ENCODE peak calls at places on chromosome 1, in six cellular contexts. One of them, this sample, is unnamed.

GRCh38 chr1:208975456-208975855 is 608.1 kb upstream of the CAMK1G start:
- DNase-seq in spleen: no peak
- DNase-seq in PC-3: no peak
- DNase-seq in cardiac muscle cell: no peak
- DNase-seq in uterus: no peak
- DNase-seq in A549: no peak
- DNase-seq in this sample: no peak

GRCh38 chr1:155175927-155176371 is 2.3 kb downstream of the TRIM46 start:
- DNase-seq in A549: peak; percentile 52
- DNase-seq in PC-3: peak; percentile 27
- DNase-seq in uterus: peak; percentile 25
- DNase-seq in cardiac muscle cell: no peak
- DNase-seq in spleen: peak; percentile 75
- DNase-seq in this sample: no peak

GRCh38 chr1:9410737-9411297 is 118.1 kb downstream of the SPSB1 start:
- DNase-seq in spleen: no peak
- DNase-seq in cardiac muscle cell: peak; percentile 86
- DNase-seq in PC-3: no peak
- DNase-seq in uterus: no peak
- DNase-seq in A549: peak; percentile 48
- DNase-seq in this sample: no peak

GRCh38 chr1:6006882-6007281 is 14.7 kb upstream of the NPHP4 start:
- DNase-seq in cardiac muscle cell: no peak
- DNase-seq in spleen: peak; percentile 70
- DNase-seq in PC-3: no peak
- DNase-seq in uterus: no peak
- DNase-seq in A549: no peak
- DNase-seq in this sample: no peak

GRCh38 chr1:103142466-103142865 is 34.1 kb upstream of the COL11A1 start:
- DNase-seq in uterus: no peak
- DNase-seq in PC-3: no peak
- DNase-seq in spleen: no peak
- DNase-seq in cardiac muscle cell: no peak
- DNase-seq in A549: no peak
- DNase-seq in this sample: no peak

GRCh38 chr1:182962554-182963115 is 9.7 kb upstream of the SHCBP1L start:
- DNase-seq in cardiac muscle cell: peak; percentile 92
- DNase-seq in A549: peak; percentile 87
- DNase-seq in uterus: peak; percentile 74
- DNase-seq in PC-3: peak; percentile 80
- DNase-seq in spleen: peak; percentile 84
- DNase-seq in this sample: peak; percentile 87

GRCh38 chr1:32031578-32032286 is 18.1 kb downstream of the KHDRBS1 start:
- DNase-seq in uterus: no peak
- DNase-seq in spleen: no peak
- DNase-seq in PC-3: peak; percentile 75
- DNase-seq in cardiac muscle cell: peak; percentile 27
- DNase-seq in A549: no peak
- DNase-seq in this sample: no peak

GRCh38 chr1:147651466-147651865 is 18.9 kb downstream of the ACP6 start:
- DNase-seq in A549: no peak
- DNase-seq in cardiac muscle cell: no peak
- DNase-seq in PC-3: no peak
- DNase-seq in spleen: no peak
- DNase-seq in uterus: no peak
- DNase-seq in this sample: no peak

GRCh38 chr1:207336559-207337467 is 15.3 kb downstream of the CD55 start:
- DNase-seq in cardiac muscle cell: no peak
- DNase-seq in PC-3: peak; percentile 97
- DNase-seq in A549: peak; percentile 77
- DNase-seq in uterus: no peak
- DNase-seq in spleen: no peak
- DNase-seq in this sample: no peak

GRCh38 chr1:231170875-231171274 is 9.0 kb downstream of the TRIM67 start:
- DNase-seq in uterus: no peak
- DNase-seq in A549: peak; percentile 33
- DNase-seq in cardiac muscle cell: no peak
- DNase-seq in PC-3: no peak
- DNase-seq in spleen: no peak
- DNase-seq in this sample: no peak

GRCh38 chr1:184771190-184771691 is 16.6 kb upstream of the EDEM3 start:
- DNase-seq in uterus: no peak
- DNase-seq in spleen: no peak
- DNase-seq in PC-3: no peak
- DNase-seq in cardiac muscle cell: no peak
- DNase-seq in A549: no peak
- DNase-seq in this sample: no peak

GRCh38 chr1:15153842-15154479 is 414 bp downstream of the TMEM51 start:
- DNase-seq in uterus: peak; percentile 70
- DNase-seq in spleen: peak; percentile 81
- DNase-seq in PC-3: peak; percentile 69
- DNase-seq in A549: peak; percentile 65
- DNase-seq in cardiac muscle cell: peak; percentile 66
- DNase-seq in this sample: no peak

GRCh38 chr1:161972828-161973227 is 50.8 kb downstream of the OLFML2B start:
- DNase-seq in PC-3: no peak
- DNase-seq in spleen: no peak
- DNase-seq in A549: no peak
- DNase-seq in cardiac muscle cell: no peak
- DNase-seq in uterus: no peak
- DNase-seq in this sample: no peak

GRCh38 chr1:176843352-176844297 is 320.9 kb downstream of the ASTN1 start:
- DNase-seq in cardiac muscle cell: peak; percentile 61
- DNase-seq in uterus: peak; percentile 52
- DNase-seq in spleen: no peak
- DNase-seq in PC-3: peak; percentile 29
- DNase-seq in A549: peak; percentile 43
- DNase-seq in this sample: no peak

GRCh38 chr1:78687914-78688313 is 38.3 kb downstream of the IFI44 start:
- DNase-seq in cardiac muscle cell: no peak
- DNase-seq in uterus: no peak
- DNase-seq in A549: no peak
- DNase-seq in PC-3: peak; percentile 59
- DNase-seq in spleen: no peak
- DNase-seq in this sample: no peak

GRCh38 chr1:89873757-89874156 is 52.9 kb downstream of the LRRC8D start:
- DNase-seq in spleen: no peak
- DNase-seq in cardiac muscle cell: peak; percentile 91
- DNase-seq in A549: peak; percentile 38
- DNase-seq in PC-3: no peak
- DNase-seq in uterus: no peak
- DNase-seq in this sample: no peak

GRCh38 chr1:47223921-47224675 is 7.9 kb downstream of the TAL1 start:
- DNase-seq in A549: no peak
- DNase-seq in PC-3: no peak
- DNase-seq in cardiac muscle cell: no peak
- DNase-seq in uterus: no peak
- DNase-seq in spleen: no peak
- DNase-seq in this sample: no peak

GRCh38 chr1:206660136-206660535 is 24.6 kb upstream of the MAPKAPK2 start:
- DNase-seq in cardiac muscle cell: no peak
- DNase-seq in A549: no peak
- DNase-seq in PC-3: no peak
- DNase-seq in uterus: no peak
- DNase-seq in spleen: no peak
- DNase-seq in this sample: no peak

GRCh38 chr1:160579216-160579701 is at the start of gene CD84:
- DNase-seq in PC-3: no peak
- DNase-seq in A549: no peak
- DNase-seq in uterus: no peak
- DNase-seq in spleen: no peak
- DNase-seq in cardiac muscle cell: no peak
- DNase-seq in this sample: no peak

GRCh38 chr1:158203693-158204457 is 23.2 kb downstream of the CD1D start:
- DNase-seq in PC-3: peak; percentile 80
- DNase-seq in spleen: no peak
- DNase-seq in uterus: no peak
- DNase-seq in A549: peak; percentile 68
- DNase-seq in cardiac muscle cell: peak; percentile 77
- DNase-seq in this sample: no peak

GRCh38 chr1:8147922-8148321 is 121.8 kb upstream of the ERRFI1 start:
- DNase-seq in A549: no peak
- DNase-seq in spleen: no peak
- DNase-seq in PC-3: no peak
- DNase-seq in cardiac muscle cell: no peak
- DNase-seq in uterus: no peak
- DNase-seq in this sample: no peak

GRCh38 chr1:54028306-54029251 is 10.6 kb upstream of the LDLRAD1 start:
- DNase-seq in A549: no peak
- DNase-seq in PC-3: no peak
- DNase-seq in uterus: no peak
- DNase-seq in cardiac muscle cell: peak; percentile 12
- DNase-seq in spleen: no peak
- DNase-seq in this sample: no peak

GRCh38 chr1:198672124-198672523 is 33.3 kb downstream of the PTPRC start:
- DNase-seq in cardiac muscle cell: peak; percentile 25
- DNase-seq in uterus: no peak
- DNase-seq in spleen: no peak
- DNase-seq in A549: peak; percentile 15
- DNase-seq in PC-3: peak; percentile 78
- DNase-seq in this sample: no peak
- H3K4me3 ChIP-seq in cardiac muscle cell: no peak overlapping the region
- H3K4me3 ChIP-seq in uterus: no peak overlapping the region
- H3K4me3 ChIP-seq in spleen: no peak overlapping the region
- H3K4me3 ChIP-seq in A549: no peak overlapping the region
- H3K4me3 ChIP-seq in PC-3: no peak overlapping the region
- H3K4me3 ChIP-seq in this sample: no peak overlapping the region

DNA sequence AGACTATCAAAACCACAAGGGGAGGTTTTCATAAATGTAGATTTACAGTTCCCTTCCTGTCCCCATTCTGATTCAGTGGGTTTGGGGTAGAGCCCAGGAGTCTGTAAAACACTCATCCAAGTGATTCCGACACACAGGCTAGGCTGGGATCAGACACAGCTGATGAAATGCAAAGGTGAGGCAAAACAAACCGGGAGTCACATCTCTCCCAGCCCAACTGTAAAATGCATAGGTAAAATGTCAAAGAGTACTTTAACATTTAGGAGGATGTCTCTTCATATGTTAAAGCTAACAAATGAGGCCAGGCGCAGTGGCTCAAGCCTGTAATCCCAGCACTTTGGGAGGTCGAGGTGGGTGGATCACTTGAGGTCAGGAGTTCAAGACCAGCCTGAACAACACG is 45.0 kb downstream of the ZNF281 start:
- DNase-seq in PC-3: peak; percentile 83
- DNase-seq in uterus: no peak
- DNase-seq in spleen: no peak
- DNase-seq in cardiac muscle cell: no peak
- DNase-seq in A549: no peak
- DNase-seq in this sample: no peak
- H3K4me1 ChIP-seq in PC-3: peaks cover 52% of the 10 kb centered on the region
- H3K4me1 ChIP-seq in uterus: no peaks in the 10 kb centered on the region
- H3K4me1 ChIP-seq in spleen: peaks cover 10% of the 10 kb centered on the region
- H3K4me1 ChIP-seq in cardiac muscle cell: peaks cover 10% of the 10 kb centered on the region
- H3K4me1 ChIP-seq in A549: peaks cover 83% of the 10 kb centered on the region
- H3K4me1 ChIP-seq in this sample: no peaks in the 10 kb centered on the region

GRCh38 chr1:186682721-186683120 is 2.5 kb upstream of the PTGS2 start:
- DNase-seq in cardiac muscle cell: peak; percentile 70
- DNase-seq in uterus: no peak
- DNase-seq in spleen: no peak
- DNase-seq in A549: peak; percentile 25
- DNase-seq in PC-3: peak; percentile 30
- DNase-seq in this sample: no peak
- H3K4me3 ChIP-seq in cardiac muscle cell: no peak overlapping the region
- H3K4me3 ChIP-seq in uterus: no peak overlapping the region
- H3K4me3 ChIP-seq in spleen: no peak overlapping the region
- H3K4me3 ChIP-seq in A549: peak overlapping the region; percentile 72
- H3K4me3 ChIP-seq in PC-3: no peak overlapping the region
- H3K4me3 ChIP-seq in this sample: no peak overlapping the region

GRCh38 chr1:40822890-40823289 is 39.3 kb downstream of the CITED4 start:
- DNase-seq in cardiac muscle cell: no peak
- DNase-seq in uterus: no peak
- DNase-seq in spleen: no peak
- DNase-seq in A549: no peak
- DNase-seq in PC-3: no peak
- DNase-seq in this sample: no peak
- H3K4me1 ChIP-seq in cardiac muscle cell: peaks cover 12% of the 10 kb centered on the region
- H3K4me1 ChIP-seq in uterus: peaks cover 6% of the 10 kb centered on the region
- H3K4me1 ChIP-seq in spleen: peaks cover 25% of the 10 kb centered on the region
- H3K4me1 ChIP-seq in A549: peaks cover 22% of the 10 kb centered on the region
- H3K4me1 ChIP-seq in PC-3: no peaks in the 10 kb centered on the region
- H3K4me1 ChIP-seq in this sample: peaks cover 10% of the 10 kb centered on the region

This sample was measured in right atrium auricular region.